ENCODE peak calls at places on chromosome 12, in nine cellular contexts. Y is A549; W is PC-3; N is omental fat pad; Q is AG09319; P is astrocyte of the spinal cord; F is neural crest cell; T is GM06990; V is activated CD8-positive, alpha-beta T cell treated with anti-CD3 and anti-CD28 coated beads for 36 hours. J is an unnamed sample.

GRCh38 chr12:526089-526488 is 66.3 kb downstream of the B4GALNT3 start:
- DNase-seq in Y (no peak), W (no peak), N (no peak), Q (no peak), P (no peak), F (no peak), T (no peak), V (no peak), J (no peak)

GRCh38 chr12:101697197-101697929 is at the start of gene CHPT1:
- DNase-seq in Y (peak; percentile 55), W (peak; percentile 47), N (no peak), Q (no peak), P (peak; percentile 25), F (peak; percentile 67), T (peak; percentile 59), V (peak; percentile 60), J (peak; percentile 86)

GRCh38 chr12:15701721-15702156 is 87.4 kb downstream of the EPS8 start:
- DNase-seq in Y (no peak), W (peak; percentile 35), N (no peak), Q (peak; percentile 35), P (peak; percentile 76), F (no peak), T (no peak), V (no peak), J (no peak)

GRCh38 chr12:98227162-98227561 is 288.2 kb upstream of the TMPO start:
- DNase-seq in Y (no peak), W (no peak), N (no peak), Q (no peak), P (no peak), F (no peak), T (no peak), V (no peak), J (no peak)

GRCh38 chr12:104686196-104686595 is 229.4 kb downstream of the CHST11 start:
- DNase-seq in Y (peak; percentile 41), W (peak; percentile 21), N (no peak), Q (no peak), P (peak; percentile 53), F (no peak), T (no peak), V (peak; percentile 13), J (no peak)

GRCh38 chr12:130026608-130027176 is 122.9 kb upstream of the TMEM132D start:
- DNase-seq in Y (peak; percentile 40), W (peak; percentile 54), N (no peak), Q (no peak), P (no peak), F (peak; percentile 55), T (no peak), V (peak; percentile 65), J (no peak)

GRCh38 chr12:89992668-89993401 is 284.2 kb upstream of the ATP2B1 start:
- DNase-seq in Y (no peak), W (no peak), N (no peak), Q (no peak), P (no peak), F (no peak), T (no peak), V (no peak), J (no peak)

GRCh38 chr12:70418101-70418500 is 52.0 kb downstream of the KCNMB4 start:
- DNase-seq in Y (no peak), W (no peak), N (no peak), Q (no peak), P (no peak), F (no peak), T (no peak), V (peak; percentile 13), J (no peak)

GRCh38 chr12:26152507-26153102 is 27.8 kb upstream of the BHLHE41 start:
- DNase-seq in Y (no peak), W (peak; percentile 43), N (no peak), Q (no peak), P (no peak), F (no peak), T (no peak), V (no peak), J (no peak)

GRCh38 chr12:123062682-123063426 is 82.4 kb downstream of the ARL6IP4 start:
- DNase-seq in Y (peak; percentile 42), W (peak; percentile 82), N (no peak), Q (no peak), P (peak; percentile 28), F (no peak), T (no peak), V (peak; percentile 26), J (no peak)

GRCh38 chr12:49954863-49955830 is 4.6 kb downstream of the AQP2 start:
- DNase-seq in Y (no peak), W (no peak), N (no peak), Q (no peak), P (no peak), F (no peak), T (no peak), V (no peak), J (no peak)

GRCh38 chr12:32125455-32126084 is 18.9 kb downstream of the BICD1 start:
- DNase-seq in Y (no peak), W (peak; percentile 3), N (no peak), Q (no peak), P (peak; percentile 74), F (no peak), T (no peak), V (no peak), J (no peak)

GRCh38 chr12:52867636-52868035 is 18.8 kb upstream of the KRT78 start:
- DNase-seq in Y (no peak), W (no peak), N (no peak), Q (no peak), P (no peak), F (no peak), T (no peak), V (peak; percentile 51), J (no peak)

GRCh38 chr12:52873513-52873831 is 24.7 kb upstream of the KRT78 start:
- DNase-seq in Y (no peak), W (no peak), N (no peak), Q (no peak), P (peak; percentile 8), F (no peak), T (no peak), V (no peak), J (no peak)

GRCh38 chr12:52871291-52871961 is 22.6 kb upstream of the KRT78 start:
- DNase-seq in Y (peak; percentile 60), W (peak; percentile 91), N (peak; percentile 50), Q (peak; percentile 45), P (peak; percentile 76), F (no peak), T (no peak), V (no peak), J (peak; percentile 88)

GRCh38 chr12:52872644-52873384 is 24.0 kb upstream of the KRT78 start:
- DNase-seq in Y (no peak), W (no peak), N (no peak), Q (no peak), P (no peak), F (no peak), T (no peak), V (no peak), J (no peak)

GRCh38 chr12:52870361-52871290 is 21.8 kb upstream of the KRT78 start:
- DNase-seq in Y (peak; percentile 86), W (peak; percentile 78), N (no peak), Q (no peak), P (peak; percentile 29), F (peak; percentile 72), T (peak; percentile 48), V (peak; percentile 89), J (no peak)
- TF ChIP-seq CTCF in Y (peak; percentile 96), W (peak; percentile 96), N (no peak), Q (peak; percentile 64), P (peak; percentile 77), F (peak; percentile 75), T (peak; percentile 95), V (peak; percentile 87), J (peak; percentile 68)

GRCh38 chr12:53443955-53444354 is 2.4 kb downstream of the PRR13 start:
- DNase-seq in Y (no peak), W (no peak), N (no peak), Q (no peak), P (no peak), F (no peak), T (no peak), V (no peak), J (no peak)

GRCh38 chr12:53441040-53441833 is at the start of gene PRR13:
- DNase-seq in Y (peak; percentile 99), W (peak; percentile 99), N (peak; percentile 93), Q (peak; percentile 99), P (peak; percentile 99), F (peak; percentile 96), T (peak; percentile 93), V (peak; percentile 100), J (peak; percentile 98)
- TF ChIP-seq CTCF in Y (peak; percentile 8), W (no peak), N (no peak), Q (no peak), P (no peak), F (no peak), T (no peak), V (no peak), J (no peak)

GRCh38 chr12:38053113-38053512 is 263.5 kb upstream of the ALG10B start:
- DNase-seq in Y (no peak), W (no peak), N (no peak), Q (no peak), P (no peak), F (no peak), T (no peak), V (no peak), J (no peak)

GRCh38 chr12:38056701-38057689 is 259.6 kb upstream of the ALG10B start:
- DNase-seq in Y (peak; percentile 47), W (peak; percentile 97), N (no peak), Q (no peak), P (no peak), F (no peak), T (no peak), V (no peak), J (no peak)

DNA sequence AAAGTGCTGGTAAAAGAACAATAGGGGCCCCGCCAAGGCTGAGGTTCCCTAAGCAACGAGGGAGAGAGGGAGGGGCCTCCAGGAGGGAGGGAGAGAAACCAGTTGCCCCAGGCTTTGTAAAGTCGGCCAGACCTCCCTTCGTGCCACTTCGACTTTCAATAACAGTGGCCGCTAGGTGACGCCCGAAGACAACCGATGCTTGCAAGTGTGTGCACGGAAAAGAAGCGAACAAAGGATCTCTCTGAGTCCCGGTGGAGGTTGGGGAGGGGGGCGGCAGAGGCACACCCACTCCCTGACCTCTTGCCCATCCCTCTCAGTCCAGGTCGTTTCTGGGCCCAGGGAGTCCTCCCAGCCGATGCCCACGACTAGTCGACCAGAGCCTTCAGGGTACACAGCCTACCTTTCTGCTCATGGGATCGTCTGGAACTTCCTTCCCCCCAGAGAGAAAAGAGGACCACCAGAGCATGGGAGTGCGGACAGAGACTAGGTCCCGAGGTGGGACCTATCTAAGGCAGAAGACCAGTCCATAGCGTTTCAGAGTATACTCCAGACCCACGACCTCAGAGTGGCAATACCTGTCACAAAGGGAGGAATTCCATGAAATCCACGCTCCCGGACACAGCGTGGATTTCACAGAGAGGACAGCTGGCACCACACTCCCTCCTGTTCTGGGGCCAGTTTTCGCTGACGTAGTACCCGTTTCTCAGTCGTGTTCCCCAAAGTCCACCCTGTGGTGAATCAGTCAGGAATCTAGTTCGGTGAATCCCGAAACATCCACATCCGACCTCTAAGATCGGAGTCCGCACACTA is 262.7 kb upstream of the ALG10B start:
- DNase-seq in Y (peak; percentile 43), W (peak; percentile 97), N (no peak), Q (no peak), P (no peak), F (no peak), T (no peak), V (peak; percentile 8), J (no peak)
- TF ChIP-seq CTCF in Y (peak; percentile 73), W (peak; percentile 93), N (no peak), Q (no peak), P (no peak), F (no peak), T (no peak), V (no peak), J (no peak)

DNA sequence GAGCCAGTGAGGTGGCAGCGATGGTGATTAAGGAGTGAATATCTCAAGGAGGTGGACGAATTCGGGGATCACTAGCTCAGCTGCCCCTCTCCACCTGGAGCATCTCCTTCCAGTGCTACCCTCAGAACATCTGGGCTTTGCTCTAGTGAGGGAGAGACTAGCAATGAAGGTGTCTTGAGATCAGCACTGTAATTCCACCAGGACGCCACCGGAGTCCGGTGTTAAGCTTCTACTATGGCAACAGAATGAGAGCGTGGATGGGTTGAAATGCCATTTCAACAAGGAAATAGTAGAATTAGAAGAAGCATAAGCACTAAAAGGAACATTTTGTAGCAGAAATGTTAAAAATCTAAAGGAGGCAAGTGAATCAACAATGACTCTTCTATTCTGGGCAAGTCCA is 61.1 kb downstream of the NTF3 start:
- DNase-seq in Y (no peak), W (no peak), N (no peak), Q (no peak), P (no peak), F (no peak), T (no peak), V (no peak), J (no peak)
- TF ChIP-seq CTCF in Y (no peak), W (no peak), N (no peak), Q (no peak), P (no peak), F (peak; percentile 36), T (no peak), V (no peak), J (no peak)

J was measured in osteocyte.